ENCODE peak calls at places on chromosomes 4 and X, in nine cellular contexts. R is effector memory CD4-positive, alpha-beta T cell; U is BJ; L is PC-9; B is iPS DF 6.9; K is dorsolateral prefrontal cortex; S is naive thymus-derived CD4-positive, alpha-beta T cell; I is heart right ventricle; Y is left ventricle myocardium inferior. C is an unnamed sample.
A peak's percentile ranks its signal among the peaks of the same experiment; 100 is the strongest.

GRCh38 chr4:15455290-15455689 is 14.4 kb upstream of the CC2D2A start:
- DNase-seq in B (no peak), Y (peak; percentile 40), U (no peak), R (no peak), S (no peak), K (no peak), I (peak; percentile 33), L (no peak), C (no peak)

GRCh38 chr4:27886075-27886474 is 1025.4 kb downstream of the STIM2 start:
- DNase-seq in Y (no peak), R (no peak), S (no peak), K (no peak), U (no peak), I (no peak), L (no peak), B (no peak), C (no peak)

GRCh38 chr4:42078184-42078801 is 74.2 kb downstream of the BEND4 start:
- DNase-seq in I (no peak), K (no peak), Y (no peak), L (no peak), U (no peak), B (no peak), R (no peak), S (no peak), C (no peak)

GRCh38 chr4:43353552-43353951 is 461.0 kb downstream of the GRXCR1 start:
- DNase-seq in I (no peak), K (no peak), B (no peak), R (no peak), S (no peak), L (no peak), Y (no peak), U (no peak), C (no peak)

GRCh38 chr4:83040269-83040668 is 5.3 kb downstream of the COPS4 start:
- DNase-seq in B (no peak), R (no peak), K (no peak), L (no peak), S (no peak), U (no peak), Y (no peak), I (no peak), C (no peak)

GRCh38 chr4:127203561-127204260 is 429.0 kb upstream of the INTU start:
- DNase-seq in B (no peak), S (no peak), I (no peak), U (peak; percentile 20), L (no peak), R (no peak), K (no peak), Y (no peak), C (peak; percentile 87)

GRCh38 chr4:58809948-58810347 is 1699.8 kb upstream of the IGFBP7 start:
- DNase-seq in L (no peak), U (no peak), B (no peak), R (no peak), Y (no peak), S (no peak), I (no peak), K (no peak), C (no peak)

GRCh38 chr4:147638942-147639341 is 21.7 kb downstream of the TMEM184C start:
- DNase-seq in K (no peak), B (no peak), L (no peak), I (no peak), U (no peak), R (no peak), S (no peak), Y (no peak), C (peak; percentile 23)

GRCh38 chrX:109448539-109448938 is 33.3 kb downstream of the GUCY2F start:
- DNase-seq in R (no peak), K (peak; percentile 38), Y (no peak), S (no peak), I (no peak), U (no peak), B (no peak), L (no peak), C (peak; percentile 84)

GRCh38 chrX:23570674-23571343 is 96.5 kb upstream of the PRDX4 start:
- DNase-seq in B (no peak), S (no peak), R (no peak), Y (no peak), U (no peak), K (no peak), L (no peak), I (no peak), C (no peak)

GRCh38 chrX:147498796-147499195 is 412.9 kb upstream of the FMR1 start:
- DNase-seq in R (no peak), K (no peak), L (no peak), B (no peak), S (no peak), Y (no peak), U (no peak), I (no peak), C (no peak)

GRCh38 chr4:183249854-183250253 is 70.2 kb downstream of the CLDN22 start:
- DNase-seq in L (no peak), R (no peak), U (no peak), B (no peak), S (peak; percentile 18), I (no peak), Y (no peak), K (no peak), C (peak; percentile 24)

GRCh38 chr4:26110493-26110892 is 196.5 kb downstream of the SMIM20 start:
- DNase-seq in I (no peak), U (no peak), K (no peak), L (peak; percentile 77), Y (no peak), S (no peak), R (no peak), B (no peak), C (no peak)

DNA sequence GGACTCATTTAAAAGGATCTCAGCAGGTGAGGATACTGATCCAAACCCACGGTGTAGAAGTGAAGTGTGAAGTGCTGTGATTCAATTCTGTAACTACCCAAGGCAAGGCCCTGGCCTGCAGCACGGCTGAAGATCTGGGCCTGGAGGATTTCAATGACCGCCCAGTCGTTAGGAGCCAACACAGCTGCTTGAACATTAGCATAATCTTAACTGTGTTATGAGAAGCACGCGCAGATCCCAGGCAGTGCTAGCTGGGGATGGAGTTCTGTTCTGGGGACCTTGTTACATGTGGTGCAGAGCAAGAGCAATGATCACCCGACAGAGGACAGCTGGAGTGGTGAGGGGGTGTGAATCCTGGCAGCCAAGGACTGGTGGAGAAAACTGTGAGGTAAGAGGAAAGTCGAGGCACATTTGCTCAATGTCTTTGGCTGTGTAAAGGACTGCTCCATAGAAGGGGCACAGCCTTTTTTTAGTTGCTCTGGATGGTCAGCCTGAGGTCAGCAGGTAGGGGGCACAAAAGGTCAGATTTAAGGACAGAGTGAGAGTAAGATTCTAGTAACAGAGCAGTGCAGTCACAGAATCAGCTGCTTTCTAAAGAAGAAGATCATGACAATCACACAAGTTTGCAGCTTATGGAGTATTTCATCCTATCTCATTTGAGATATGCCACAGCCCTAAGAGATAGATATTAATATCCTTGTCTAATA is 181.8 kb downstream of the DCLK2 start:
- DNase-seq in R (no peak), U (no peak), B (no peak), S (no peak), K (no peak), L (no peak), I (no peak), Y (no peak), C (no peak)
- H3K4me3 ChIP-seq in R (no peak overlapping the region), U (no peak overlapping the region), B (no peak overlapping the region), S (no peak overlapping the region), K (no peak overlapping the region), L (no peak overlapping the region), I (no peak overlapping the region), Y (no peak overlapping the region), C (no peak overlapping the region)

DNA sequence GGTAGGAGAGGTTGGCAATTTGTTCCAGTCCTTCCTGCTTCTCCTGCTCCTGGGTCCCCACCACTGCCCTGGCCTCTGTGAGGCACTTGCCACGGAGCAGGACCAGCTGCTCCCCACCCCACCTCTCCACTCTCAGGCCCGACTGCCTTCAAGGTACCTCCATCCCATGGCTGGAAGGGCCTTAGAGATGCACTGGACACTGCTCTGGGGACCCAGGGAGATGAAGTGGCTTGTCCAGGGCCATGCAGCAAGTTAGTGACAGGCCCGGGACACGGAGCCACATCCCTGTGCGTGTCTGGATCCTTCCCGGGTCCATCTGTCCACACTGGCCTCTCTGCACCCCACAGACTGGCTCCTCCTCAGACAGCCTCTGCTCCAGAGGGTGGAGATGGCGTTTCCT is 105.3 kb downstream of the CPZ start:
- DNase-seq in Y (no peak), U (no peak), S (no peak), B (no peak), R (no peak), L (no peak), K (peak; percentile 22), I (no peak), C (no peak)
- H3K27me3 ChIP-seq in Y (peaks cover 97% of the 10 kb centered on the region), U (peaks cover 11% of the 10 kb centered on the region), S (no peaks in the 10 kb centered on the region), B (no peaks in the 10 kb centered on the region), R (no peaks in the 10 kb centered on the region), L (peaks cover 99% of the 10 kb centered on the region), K (peaks cover 19% of the 10 kb centered on the region), I (peaks cover 82% of the 10 kb centered on the region), C (peaks cover 23% of the 10 kb centered on the region)

DNA sequence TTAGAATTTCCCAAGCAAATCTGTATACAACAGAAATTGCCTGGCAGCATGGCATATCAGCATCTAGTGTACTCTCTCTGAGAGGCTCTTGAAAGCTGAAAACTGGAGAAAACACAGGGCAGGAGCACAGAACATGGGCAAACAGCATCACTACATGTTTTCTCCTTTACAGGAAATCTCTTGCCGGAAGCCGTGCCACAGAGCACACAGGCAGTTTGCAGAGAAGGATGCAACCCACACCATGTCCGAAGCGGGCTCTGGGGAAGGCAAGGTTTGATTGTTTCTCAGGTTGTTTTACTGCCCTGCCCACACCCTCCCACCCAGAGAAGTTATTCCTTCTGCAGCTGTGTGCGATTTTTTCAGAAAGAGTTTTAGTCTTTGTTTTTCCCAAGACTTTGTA is 41.1 kb upstream of the FAM9C start:
- DNase-seq in Y (no peak), I (no peak), K (no peak), R (peak; percentile 4), B (no peak), U (no peak), L (no peak), S (peak; percentile 59), C (no peak)
- H3K4me3 ChIP-seq in Y (no peak overlapping the region), I (no peak overlapping the region), K (no peak overlapping the region), R (no peak overlapping the region), B (no peak overlapping the region), U (no peak overlapping the region), L (no peak overlapping the region), S (peak overlapping the region; percentile 70), C (no peak overlapping the region)

GRCh38 chr4:95551653-95552052 is 2.9 kb upstream of the UNC5C start:
- DNase-seq in U (no peak), L (no peak), R (no peak), S (no peak), Y (no peak), B (no peak), I (no peak), K (no peak), C (no peak)

GRCh38 chr4:95550566-95550965 is 1.8 kb upstream of the UNC5C start:
- DNase-seq in K (no peak), R (no peak), L (no peak), U (no peak), Y (no peak), I (no peak), B (no peak), S (no peak), C (no peak)

GRCh38 chr4:95548738-95549245 is at the start of gene UNC5C:
- DNase-seq in Y (peak; percentile 80), B (no peak), S (no peak), K (no peak), I (peak; percentile 78), L (no peak), R (no peak), U (no peak), C (peak; percentile 64)

GRCh38 chr4:95547708-95548471 is 883 bp downstream of the UNC5C start:
- DNase-seq in R (no peak), K (peak; percentile 72), S (no peak), L (no peak), B (no peak), U (no peak), Y (peak; percentile 25), I (peak; percentile 21), C (no peak)

GRCh38 chr4:95549246-95550138 is 719 bp upstream of the UNC5C start:
- DNase-seq in L (no peak), R (no peak), U (no peak), K (peak; percentile 82), S (no peak), Y (peak; percentile 77), B (no peak), I (peak; percentile 75), C (peak; percentile 63)
- H3K27me3 ChIP-seq in L (no peaks in the 10 kb centered on the region), R (peaks cover 12% of the 10 kb centered on the region), U (peaks cover 4% of the 10 kb centered on the region), K (no peaks in the 10 kb centered on the region), S (no peaks in the 10 kb centered on the region), Y (peaks cover 75% of the 10 kb centered on the region), B (peaks cover 24% of the 10 kb centered on the region), I (peaks cover 48% of the 10 kb centered on the region), C (no peaks in the 10 kb centered on the region)